ENCODE peak calls at places on chromosomes 5 and 9, in five cellular contexts. R is transverse colon, I is WERI-Rb-1, H is stomach, L is tibial artery. B is an unnamed sample. For H3K9me3, the result is how much of the 10 kb centered on the place peaks cover.

GRCh38 chr9:4661165-4662095 is 664 bp upstream of the PLPP6 start:
- DNase-seq in R (no peak), I (no peak), H (no peak), L (no peak), B (no peak)

GRCh38 chr5:65704608-65705239 is 17.2 kb downstream of the SGTB start:
- DNase-seq in R (no peak), I (no peak), H (no peak), L (no peak), B (no peak)

GRCh38 chr5:31114817-31115216 is 78.7 kb upstream of the CDH6 start:
- DNase-seq in R (no peak), I (no peak), H (no peak), L (no peak), B (no peak)

GRCh38 chr5:34905564-34905963 is 9.7 kb downstream of the RAD1 start:
- DNase-seq in R (no peak), I (no peak), H (no peak), L (no peak), B (no peak)

GRCh38 chr9:105662184-105663104 is at the start of gene TAL2:
- DNase-seq in R (no peak), I (no peak), H (no peak), L (no peak), B (no peak)

GRCh38 chr9:78904686-78905085 is 607.8 kb downstream of the PSAT1 start:
- DNase-seq in R (no peak), I (no peak), H (no peak), L (no peak), B (no peak)

GRCh38 chr5:178530526-178530925 is 59.7 kb downstream of the COL23A1 start:
- DNase-seq in R (no peak), I (no peak), H (no peak), L (no peak), B (no peak)

GRCh38 chr9:19934301-19934868 is 145.5 kb upstream of the SLC24A2 start:
- DNase-seq in R (peak), I (no peak), H (peak), L (no peak), B (peak)

GRCh38 chr9:133254471-133254870 is 20.5 kb downstream of the ABO start:
- DNase-seq in R (no peak), I (no peak), H (no peak), L (no peak), B (no peak)

GRCh38 chr9:94867842-94868312 is 141.4 kb downstream of the AOPEP start:
- DNase-seq in R (no peak), I (no peak), H (no peak), L (no peak), B (no peak)

GRCh38 chr9:87249029-87249428 is 248.6 kb upstream of the DAPK1 start:
- DNase-seq in R (no peak), I (no peak), H (no peak), L (no peak), B (no peak)

GRCh38 chr9:91089405-91090131 is 272.1 kb downstream of the AUH start:
- DNase-seq in R (peak), I (peak), H (peak), L (no peak), B (peak)

GRCh38 chr5:32435416-32435815 is 9.1 kb downstream of the ZFR start:
- DNase-seq in R (no peak), I (no peak), H (no peak), L (no peak), B (no peak)

GRCh38 chr5:142973932-142974331 is 203.8 kb downstream of the ARHGAP26 start:
- DNase-seq in R (no peak), I (no peak), H (no peak), L (no peak), B (no peak)

GRCh38 chr5:179915406-179915935 is 7.8 kb upstream of the TBC1D9B start:
- DNase-seq in R (no peak), I (no peak), H (no peak), L (no peak), B (no peak)

GRCh38 chr9:37209431-37210386 is 89.3 kb downstream of the ZCCHC7 start:
- DNase-seq in R (no peak), I (peak), H (no peak), L (no peak), B (no peak)

GRCh38 chr9:130128782-130129424 is 43.3 kb upstream of the NCS1 start:
- DNase-seq in R (peak), I (no peak), H (no peak), L (no peak), B (no peak)

GRCh38 chr9:121278535-121279169 is 10.7 kb downstream of the GSN start:
- DNase-seq in R (peak), I (peak), H (peak), L (peak), B (peak)

GRCh38 chr9:130499804-130500263 is 55.1 kb downstream of the ASS1 start:
- DNase-seq in R (peak), I (no peak), H (peak), L (no peak), B (peak)

GRCh38 chr5:56026863-56027300 is 32.1 kb upstream of the IL6ST start:
- DNase-seq in R (no peak), I (no peak), H (no peak), L (no peak), B (no peak)

GRCh38 chr9:133354766-133355165 is 1.5 kb downstream of the SURF1 start:
- DNase-seq in R (no peak), I (peak), H (no peak), L (no peak), B (no peak)

GRCh38 chr9:93134740-93135444 is 841 bp upstream of the NINJ1 start:
- DNase-seq in R (no peak), I (no peak), H (no peak), L (no peak), B (no peak)
- H3K27ac ChIP-seq in R (peak), I (no peak), H (peak), L (peak), B (peak)

DNA sequence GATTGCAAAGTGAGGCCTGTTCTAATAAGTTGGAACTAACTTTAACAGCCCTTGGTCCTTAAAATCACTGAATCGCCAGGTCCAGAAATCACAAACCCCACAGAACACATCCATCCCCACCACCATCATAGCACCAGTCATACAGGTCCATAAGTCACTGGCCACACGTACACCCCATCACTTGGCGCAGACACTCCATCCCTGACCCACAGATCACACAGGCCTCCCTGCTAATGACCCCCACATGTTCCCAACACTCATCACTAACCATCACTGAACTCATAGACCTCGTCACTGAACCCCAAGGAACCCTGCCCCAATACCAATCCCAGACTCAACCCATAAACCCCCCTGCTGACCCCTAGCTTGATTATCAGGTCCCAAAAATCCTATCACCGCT is 41.2 kb upstream of the ZNF300 start:
- DNase-seq in R (no peak), I (no peak), H (no peak), L (no peak), B (no peak)
- H3K9me3 ChIP-seq in R (half or more), I (under half), H (under half), L (under half), B (under half)

DNA sequence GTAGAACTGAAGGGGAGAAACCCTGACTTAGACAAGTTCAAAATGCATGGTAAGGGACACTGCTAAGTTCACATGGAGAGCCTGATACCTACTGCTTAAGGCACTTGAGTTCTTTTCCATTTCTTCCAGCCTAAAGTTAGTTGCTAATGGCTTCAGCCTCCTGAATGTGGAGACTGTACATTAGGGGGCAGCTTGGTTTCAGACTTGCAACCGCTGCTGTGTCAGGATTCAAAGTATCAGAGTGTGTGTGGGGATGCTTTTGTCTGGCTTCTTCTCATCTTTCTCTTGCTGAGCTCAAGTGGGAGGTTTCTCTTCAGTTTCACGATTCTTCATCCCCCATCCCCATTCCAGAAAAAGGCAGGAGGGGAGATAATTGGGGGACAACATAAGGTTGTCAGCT is 49.4 kb downstream of the ATP10B start:
- DNase-seq in R (peak), I (no peak), H (no peak), L (no peak), B (no peak)
- TF ChIP-seq CTCF in R (no peak), I (no peak), H (no peak), L (no peak), B (no peak)

DNA sequence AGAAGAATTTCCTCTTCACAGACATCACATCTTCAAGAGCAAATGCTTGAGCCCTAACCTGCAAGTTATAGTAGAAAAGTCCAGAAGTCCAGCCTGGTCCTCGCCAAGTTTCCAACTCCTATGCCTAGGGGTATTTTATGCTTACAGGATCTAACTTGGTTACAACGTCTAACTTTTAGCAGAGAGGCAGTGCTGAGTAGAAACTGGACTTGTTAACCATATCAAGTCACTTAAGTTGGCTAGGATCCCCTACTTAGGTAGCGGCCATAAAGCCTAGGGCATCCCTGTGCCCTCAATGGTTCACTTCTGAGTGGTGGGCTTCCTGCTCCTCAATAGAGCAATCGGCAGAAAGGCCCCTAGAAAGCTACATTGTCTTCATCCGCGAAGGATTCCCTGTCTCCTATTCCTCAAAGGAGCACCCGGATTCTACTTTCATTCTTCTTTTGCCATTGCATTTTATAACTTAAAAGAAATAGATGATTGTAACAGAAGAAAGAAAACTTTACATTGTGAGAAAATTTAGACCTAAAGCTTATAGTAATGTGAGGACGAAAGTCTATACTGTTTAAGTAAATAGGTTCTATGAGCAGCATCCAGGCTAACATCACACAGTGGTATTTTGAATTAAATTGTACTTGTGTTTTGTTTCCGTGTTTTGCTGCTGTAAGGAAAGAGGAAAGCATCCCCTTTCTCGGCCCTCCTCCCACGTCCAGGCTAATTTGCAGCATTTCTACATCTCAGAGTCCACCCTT is 1.3 kb upstream of the MTAP start:
- DNase-seq in R (no peak), I (no peak), H (no peak), L (no peak), B (no peak)
- H3K27ac ChIP-seq in R (peak), I (no peak), H (no peak), L (peak), B (no peak)

DNA sequence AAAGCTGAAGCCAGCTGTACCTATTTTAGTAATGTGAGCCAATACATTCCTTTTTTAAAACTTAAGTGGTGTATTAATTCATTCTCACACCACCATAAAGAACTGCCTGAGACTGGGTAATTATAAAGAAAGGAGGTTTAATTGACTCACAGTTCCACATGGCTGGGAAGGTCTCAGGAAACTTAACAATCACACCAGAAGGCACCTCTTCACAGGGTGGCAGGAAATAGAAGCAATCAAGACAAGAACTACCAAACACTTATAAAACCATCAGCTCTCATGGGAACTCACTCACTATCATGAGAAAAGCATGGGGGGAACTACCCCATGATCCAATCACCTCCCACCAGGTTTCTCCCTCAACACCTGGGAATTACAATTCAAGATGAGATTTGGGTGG is 21.0 kb downstream of the ESM1 start:
- DNase-seq in R (no peak), I (no peak), H (no peak), L (no peak), B (no peak)
- H3K9me3 ChIP-seq in R (under half), I (under half), H (under half), L (under half), B (under half)

B was measured in pancreas.